ENCODE peak calls at places on chromosomes 11 and 22, in seven cellular contexts. O is mammary epithelial cell; P is GM23248; Z is stomach; K is adrenal gland; X is CD8-positive, alpha-beta T cell; R is colonic mucosa. H is an unnamed sample. For H3K36me3, the result is how much of the 10 kb centered on the place peaks cover.

GRCh38 chr11:101129203-101129943 is at the start of gene PGR:
- DNase-seq in O (no peak), P (peak), Z (no peak), K (peak), X (no peak), R (peak), H (peak)

GRCh38 chr22:16933274-16933923 is 74.6 kb downstream of the GAB4 start:
- DNase-seq in O (peak), P (no peak), Z (no peak), K (no peak), X (no peak), R (no peak), H (no peak)

GRCh38 chr11:20000393-20001134 is 159.7 kb downstream of the DBX1 start:
- DNase-seq in O (no peak), P (no peak), Z (no peak), K (no peak), X (no peak), R (no peak), H (peak)

GRCh38 chr22:36028646-36029405 is at the start of gene RBFOX2:
- DNase-seq in O (peak), P (peak), Z (peak), K (peak), X (peak), R (peak), H (peak)

GRCh38 chr11:18650859-18651557 is 16.9 kb upstream of the SPTY2D1 start:
- DNase-seq in O (no peak), P (peak), Z (peak), K (peak), X (peak), R (peak), H (peak)

GRCh38 chr22:31818481-31819392 is 64.9 kb downstream of the DEPDC5 start:
- DNase-seq in O (peak), P (peak), Z (no peak), K (no peak), X (no peak), R (no peak), H (peak)

GRCh38 chr22:22018825-22019658 is 36.5 kb upstream of the TOP3B start:
- DNase-seq in O (no peak), P (no peak), Z (no peak), K (no peak), X (no peak), R (no peak), H (no peak)

GRCh38 chr11:18865951-18866350 is 73.3 kb downstream of the MRGPRX1 start:
- DNase-seq in O (no peak), P (no peak), Z (no peak), K (no peak), X (no peak), R (no peak), H (peak)

GRCh38 chr11:109794501-109794900 is 298.7 kb upstream of the ZC3H12C start:
- DNase-seq in O (no peak), P (peak), Z (no peak), K (no peak), X (no peak), R (no peak), H (no peak)

GRCh38 chr11:36609383-36609782 is 11.3 kb upstream of the RAG2 start:
- DNase-seq in O (no peak), P (no peak), Z (no peak), K (no peak), X (no peak), R (no peak), H (no peak)

GRCh38 chr11:30435488-30435887 is 112.6 kb downstream of the ARL14EP start:
- DNase-seq in O (no peak), P (no peak), Z (no peak), K (no peak), X (no peak), R (no peak), H (no peak)

GRCh38 chr11:66868082-66868725 is 11.3 kb downstream of the LRFN4 start:
- DNase-seq in O (no peak), P (no peak), Z (no peak), K (no peak), X (no peak), R (no peak), H (no peak)

GRCh38 chr11:69447786-69448185 is 33.7 kb upstream of the LINC01488 start:
- DNase-seq in O (peak), P (peak), Z (peak), K (no peak), X (no peak), R (no peak), H (no peak)

GRCh38 chr11:117199916-117200812 is 994 bp downstream of the TAGLN start:
- DNase-seq in O (no peak), P (no peak), Z (no peak), K (no peak), X (no peak), R (no peak), H (peak)

GRCh38 chr11:117201516-117201866 is 2.3 kb downstream of the TAGLN start:
- DNase-seq in O (no peak), P (peak), Z (no peak), K (no peak), X (no peak), R (no peak), H (peak)

GRCh38 chr11:117201906-117202305 is 2.7 kb downstream of the TAGLN start:
- DNase-seq in O (no peak), P (peak), Z (no peak), K (no peak), X (no peak), R (no peak), H (peak)

GRCh38 chr11:117202386-117203068 is 3.4 kb downstream of the TAGLN start:
- DNase-seq in O (no peak), P (peak), Z (no peak), K (no peak), X (no peak), R (no peak), H (no peak)

GRCh38 chr11:117200813-117201515 is 1.8 kb downstream of the TAGLN start:
- DNase-seq in O (no peak), P (peak), Z (no peak), K (no peak), X (no peak), R (no peak), H (peak)
- H3K4me3 ChIP-seq in O (no peak), P (peak), Z (peak), K (no peak), X (no peak), R (peak), H (peak)

GRCh38 chr22:46319319-46319718 is 16.2 kb upstream of the TRMU start:
- DNase-seq in O (no peak), P (no peak), Z (no peak), K (no peak), X (no peak), R (no peak), H (peak)
- H3K36me3 ChIP-seq in O (under half), P (under half), Z (under half), K (under half), X (under half), R (under half), H (under half)

DNA sequence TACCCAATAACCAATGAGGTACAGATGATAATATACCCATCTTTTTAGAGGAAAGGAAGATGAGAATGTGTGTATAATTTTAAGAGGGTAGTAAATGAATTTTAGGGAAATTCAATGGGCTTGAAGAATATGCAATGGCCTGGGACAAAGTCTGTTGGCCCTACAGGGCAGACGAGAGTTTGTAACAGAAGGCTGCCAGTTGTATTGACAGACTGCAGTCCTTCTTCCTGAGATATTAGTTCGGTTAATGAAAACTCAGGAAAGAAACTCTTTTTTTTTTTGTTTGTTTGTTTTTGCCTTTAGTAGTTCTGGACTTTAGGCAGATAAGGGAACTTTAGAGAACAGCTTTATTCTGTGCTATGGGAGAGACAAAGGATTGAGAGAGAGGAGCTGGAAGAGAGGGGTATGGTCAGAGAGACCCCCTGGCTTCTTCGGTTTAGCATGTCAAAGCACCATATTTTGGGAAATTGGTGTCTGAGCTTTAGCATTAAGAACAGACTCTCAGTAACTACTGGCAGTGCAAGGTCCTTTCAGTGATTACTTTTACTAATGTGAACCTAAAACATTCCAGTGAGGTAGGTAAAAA is 810 bp upstream of the NAALAD2 start:
- DNase-seq in O (no peak), P (no peak), Z (no peak), K (no peak), X (no peak), R (no peak), H (peak)
- H3K4me3 ChIP-seq in O (no peak), P (peak), Z (peak), K (no peak), X (no peak), R (no peak), H (peak)

GRCh38 chr11:47276923-47277322 is 7.0 kb downstream of the MADD start:
- DNase-seq in O (no peak), P (no peak), Z (no peak), K (no peak), X (no peak), R (no peak), H (no peak)

GRCh38 chr11:47271328-47271727 is 1.4 kb downstream of the MADD start:
- DNase-seq in O (no peak), P (no peak), Z (no peak), K (no peak), X (no peak), R (no peak), H (no peak)

GRCh38 chr11:47271961-47272661 is 2.2 kb downstream of the MADD start:
- DNase-seq in O (no peak), P (no peak), Z (peak), K (peak), X (no peak), R (peak), H (no peak)

GRCh38 chr11:47272706-47273105 is 2.8 kb downstream of the MADD start:
- DNase-seq in O (no peak), P (peak), Z (no peak), K (no peak), X (no peak), R (no peak), H (peak)

DNA sequence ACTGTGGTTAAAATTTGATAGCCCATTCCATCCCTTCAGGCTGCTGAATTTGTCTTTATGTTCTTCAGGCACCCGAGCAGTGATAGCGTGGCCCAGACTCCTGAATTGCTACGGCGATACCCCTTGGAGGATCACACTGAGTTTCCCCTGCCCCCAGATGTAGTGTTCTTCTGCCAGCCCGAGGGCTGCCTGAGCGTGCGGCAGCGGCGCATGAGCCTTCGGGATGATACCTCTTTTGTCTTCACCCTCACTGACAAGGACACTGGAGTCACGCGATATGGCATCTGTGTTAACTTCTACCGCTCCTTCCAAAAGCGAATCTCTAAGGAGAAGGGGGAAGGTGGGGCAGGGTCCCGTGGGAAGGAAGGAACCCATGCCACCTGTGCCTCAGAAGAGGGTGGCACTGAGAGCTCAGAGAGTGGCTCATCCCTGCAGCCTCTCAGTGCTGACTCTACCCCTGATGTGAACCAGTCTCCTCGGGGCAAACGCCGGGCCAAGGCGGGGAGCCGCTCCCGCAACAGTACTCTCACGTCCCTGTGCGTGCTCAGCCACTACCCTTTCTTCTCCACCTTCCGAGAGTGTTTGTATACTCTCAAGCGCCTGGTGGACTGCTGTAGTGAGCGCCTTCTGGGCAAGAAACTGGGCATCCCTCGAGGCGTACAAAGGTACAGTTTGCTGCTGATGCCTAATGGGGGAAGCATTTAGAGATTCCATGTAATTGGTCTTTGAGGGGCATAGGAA is 4.7 kb downstream of the MADD start:
- DNase-seq in O (no peak), P (no peak), Z (no peak), K (no peak), X (no peak), R (no peak), H (no peak)
- H3K36me3 ChIP-seq in O (under half), P (under half), Z (half or more), K (under half), X (under half), R (under half), H (under half)

GRCh38 chr11:46697723-46698122 is 2.7 kb downstream of the ARHGAP1 start:
- DNase-seq in O (no peak), P (no peak), Z (no peak), K (no peak), X (no peak), R (no peak), H (no peak)

GRCh38 chr11:46696212-46696558 is 4.2 kb downstream of the ARHGAP1 start:
- DNase-seq in O (no peak), P (no peak), Z (no peak), K (peak), X (no peak), R (no peak), H (no peak)

GRCh38 chr11:46700251-46701077 is at the start of the genes ARHGAP1 and ZNF408:
- DNase-seq in O (peak), P (peak), Z (peak), K (peak), X (peak), R (peak), H (peak)

GRCh38 chr11:46697303-46697702 is 3.1 kb downstream of the ARHGAP1 start:
- DNase-seq in O (no peak), P (peak), Z (no peak), K (peak), X (no peak), R (no peak), H (no peak)

DNA sequence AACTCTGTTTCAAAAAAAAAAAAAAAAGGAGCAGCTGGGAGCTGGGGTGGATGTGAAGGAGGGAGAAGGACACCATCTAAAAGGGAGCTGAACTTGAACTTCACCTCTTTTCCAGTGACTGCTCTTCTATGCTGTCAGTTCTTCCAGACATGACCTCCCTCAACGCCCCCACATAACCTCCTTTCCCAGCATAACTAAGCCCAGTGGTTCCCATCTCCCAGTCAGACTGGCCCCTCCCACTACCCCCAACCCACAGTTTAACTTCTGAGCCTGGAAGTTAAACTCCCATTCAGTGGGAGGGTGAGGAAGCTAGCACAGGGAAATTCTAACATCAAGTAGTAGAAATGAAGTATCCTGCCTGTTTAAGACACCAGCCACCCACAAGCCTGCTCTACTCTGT is 1.8 kb downstream of the ARHGAP1 start:
- DNase-seq in O (no peak), P (no peak), Z (no peak), K (no peak), X (no peak), R (no peak), H (no peak)
- H3K4me3 ChIP-seq in O (no peak), P (peak), Z (peak), K (no peak), X (no peak), R (peak), H (no peak)

GRCh38 chr11:64364435-64364834 is 5.5 kb downstream of the RPS6KA4 start:
- DNase-seq in O (no peak), P (no peak), Z (no peak), K (no peak), X (no peak), R (no peak), H (no peak)
- H3K36me3 ChIP-seq in O (under half), P (under half), Z (half or more), K (under half), X (under half), R (under half), H (under half)